ENCODE peak calls at places on chromosomes 1 and 21, in four cellular contexts. H is fibroblast of lung, I is lower lobe of right lung, T is fibroblast of mammary gland. C is an unnamed sample.

GRCh38 chr1:39955547-39956539 is 898 bp downstream of the MFSD2A start:
- DNase-seq in I (no peak), T (peak; percentile 54), H (peak; percentile 42), C (peak; percentile 72)

GRCh38 chr1:116243673-116244101 is 129.4 kb upstream of the ATP1A1 start:
- DNase-seq in I (peak; percentile 66), H (no peak), T (no peak), C (no peak)

GRCh38 chr1:213374369-213374768 is 323.3 kb downstream of the RPS6KC1 start:
- DNase-seq in T (peak; percentile 43), H (peak; percentile 50), I (peak; percentile 52), C (peak; percentile 89)

GRCh38 chr21:45862544-45863207 is 118.9 kb upstream of the COL6A1 start:
- DNase-seq in I (no peak), T (no peak), H (no peak), C (no peak)

GRCh38 chr1:86754265-86754974 is 50.0 kb downstream of the SH3GLB1 start:
- DNase-seq in T (no peak), H (no peak), I (no peak), C (no peak)

GRCh38 chr1:12458571-12458970 is 159.4 kb downstream of the DHRS3 start:
- DNase-seq in H (no peak), I (no peak), T (peak; percentile 41), C (no peak)

GRCh38 chr1:6700853-6701436 is 671 bp downstream of the DNAJC11 start:
- DNase-seq in T (no peak), H (no peak), I (no peak), C (no peak)

GRCh38 chr1:59543211-59543668 is 246.3 kb downstream of the FGGY start:
- DNase-seq in I (no peak), H (no peak), T (no peak), C (no peak)

GRCh38 chr1:167713330-167714081 is 8.3 kb upstream of the MPZL1 start:
- DNase-seq in I (no peak), H (peak; percentile 37), T (no peak), C (peak; percentile 33)

GRCh38 chr1:6349254-6349943 is 44.2 kb downstream of the ACOT7 start:
- DNase-seq in H (no peak), I (no peak), T (no peak), C (peak; percentile 21)

GRCh38 chr1:221824025-221824424 is 82.1 kb upstream of the DUSP10 start:
- DNase-seq in T (peak; percentile 90), H (no peak), I (no peak), C (no peak)

GRCh38 chr1:230972855-230973271 is 5.8 kb downstream of the TTC13 start:
- DNase-seq in I (no peak), H (no peak), T (no peak), C (no peak)

GRCh38 chr21:43188712-43189151 is 19.9 kb downstream of the CRYAA start:
- DNase-seq in I (no peak), T (no peak), H (no peak), C (no peak)

GRCh38 chr1:67052741-67053534 is 1.0 kb downstream of the SLC35D1 start:
- DNase-seq in H (peak; percentile 54), T (peak; percentile 44), I (peak; percentile 55), C (peak; percentile 65)

GRCh38 chr1:175427625-175428024 is 235.0 kb upstream of the KIAA0040 start:
- DNase-seq in H (no peak), I (no peak), T (no peak), C (no peak)

GRCh38 chr1:242710847-242711246 is 186.3 kb upstream of the PLD5 start:
- DNase-seq in H (no peak), T (no peak), I (no peak), C (no peak)

GRCh38 chr1:201531551-201532425 is 7.1 kb upstream of the NAV1 start:
- DNase-seq in H (no peak), T (peak; percentile 41), I (no peak), C (no peak)

GRCh38 chr1:35557118-35557610 is at the start of gene KIAA0319L:
- DNase-seq in T (no peak), H (no peak), I (peak; percentile 92), C (peak; percentile 86)

GRCh38 chr1:101288491-101288944 is 51.7 kb downstream of the S1PR1 start:
- DNase-seq in T (peak; percentile 91), H (peak; percentile 91), I (peak; percentile 59), C (peak; percentile 70)

GRCh38 chr1:177983824-177984528 is 14.1 kb upstream of the SEC16B start:
- DNase-seq in H (peak; percentile 97), T (peak; percentile 98), I (no peak), C (peak; percentile 54)
- H3K4me3 ChIP-seq in H (peak overlapping the region; percentile 8), T (peak overlapping the region; percentile 34), I (no peak overlapping the region), C (no peak overlapping the region)

GRCh38 chr1:151056574-151056973 is 2.8 kb downstream of the CDC42SE1 start:
- DNase-seq in I (no peak), T (no peak), H (no peak), C (no peak)

GRCh38 chr1:151058682-151059341 is 610 bp downstream of the CDC42SE1 start:
- DNase-seq in H (peak; percentile 27), T (no peak), I (peak; percentile 86), C (peak; percentile 38)

GRCh38 chr1:151054971-151055547 is 4.4 kb downstream of the CDC42SE1 start:
- DNase-seq in H (no peak), I (no peak), T (no peak), C (no peak)

GRCh38 chr1:151055581-151055980 is 3.8 kb downstream of the CDC42SE1 start:
- DNase-seq in I (no peak), T (no peak), H (no peak), C (no peak)

GRCh38 chr1:151056149-151056548 is 3.3 kb downstream of the CDC42SE1 start:
- DNase-seq in H (no peak), T (no peak), I (no peak), C (no peak)
- H3K4me3 ChIP-seq in H (no peak overlapping the region), T (no peak overlapping the region), I (peak overlapping the region; percentile 94), C (no peak overlapping the region)

DNA sequence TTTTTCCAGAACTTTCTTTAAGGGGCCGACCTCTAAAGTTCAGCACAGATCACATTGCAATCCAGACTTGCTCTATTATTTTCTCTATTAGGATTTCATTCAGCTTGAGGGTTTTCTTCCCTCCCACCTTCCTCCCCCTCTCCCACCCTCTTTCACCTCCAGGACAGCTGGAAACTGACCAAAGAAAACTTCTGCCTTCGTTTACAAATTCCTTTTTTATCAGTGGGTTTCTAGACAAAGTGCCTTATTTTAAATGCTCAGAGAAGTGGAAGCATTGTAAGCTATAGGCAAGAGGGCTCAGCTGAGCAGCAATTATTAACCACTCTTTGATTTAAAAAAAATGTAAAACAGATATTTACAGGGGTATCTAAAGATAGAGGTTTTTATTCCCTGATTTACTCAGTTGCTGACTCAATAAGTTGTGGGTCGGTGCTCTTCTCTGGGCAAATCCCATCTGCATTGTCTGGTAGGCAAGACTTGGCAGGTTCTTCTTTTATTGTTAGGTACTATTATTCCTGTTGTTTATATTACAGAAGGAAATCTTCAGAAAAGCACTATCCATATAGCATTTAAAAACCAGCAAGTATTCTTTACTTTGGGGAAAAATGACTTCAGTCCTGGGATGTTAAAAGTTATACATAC is 277.0 kb upstream of the C1orf105 start:
- DNase-seq in H (peak; percentile 89), T (peak; percentile 75), I (no peak), C (peak; percentile 15)
- H3K4me3 ChIP-seq in H (peak overlapping the region; percentile 97), T (peak overlapping the region; percentile 84), I (peak overlapping the region; percentile 48), C (no peak overlapping the region)

GRCh38 chr1:44423706-44424546 is 18.9 kb downstream of the RNF220 start:
- DNase-seq in H (peak; percentile 51), T (peak; percentile 68), I (peak; percentile 62), C (no peak)
- H3K4me3 ChIP-seq in H (no peak overlapping the region), T (no peak overlapping the region), I (no peak overlapping the region), C (no peak overlapping the region)

DNA sequence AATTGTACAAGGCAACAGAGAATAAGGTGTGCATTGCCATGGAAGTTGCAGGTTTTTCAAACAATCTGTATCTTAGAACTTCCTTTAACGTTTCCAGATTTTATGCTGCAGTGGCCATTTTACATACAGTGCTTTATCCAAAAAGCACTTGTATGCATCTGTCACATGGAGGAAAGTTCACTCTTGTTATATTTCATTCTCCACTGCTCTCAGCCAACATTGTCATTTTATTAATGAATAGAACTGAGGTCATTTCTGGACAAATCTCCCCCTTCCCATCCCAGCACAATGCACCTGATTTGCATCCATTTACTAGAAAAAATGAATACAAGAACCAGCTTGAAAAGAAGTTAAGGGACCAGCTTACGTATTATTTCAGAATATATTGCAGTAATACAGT is 342.0 kb downstream of the USP25 start:
- DNase-seq in H (no peak), T (no peak), I (no peak), C (peak; percentile 30)
- H3K4me3 ChIP-seq in H (no peak overlapping the region), T (peak overlapping the region; percentile 50), I (no peak overlapping the region), C (no peak overlapping the region)

DNA sequence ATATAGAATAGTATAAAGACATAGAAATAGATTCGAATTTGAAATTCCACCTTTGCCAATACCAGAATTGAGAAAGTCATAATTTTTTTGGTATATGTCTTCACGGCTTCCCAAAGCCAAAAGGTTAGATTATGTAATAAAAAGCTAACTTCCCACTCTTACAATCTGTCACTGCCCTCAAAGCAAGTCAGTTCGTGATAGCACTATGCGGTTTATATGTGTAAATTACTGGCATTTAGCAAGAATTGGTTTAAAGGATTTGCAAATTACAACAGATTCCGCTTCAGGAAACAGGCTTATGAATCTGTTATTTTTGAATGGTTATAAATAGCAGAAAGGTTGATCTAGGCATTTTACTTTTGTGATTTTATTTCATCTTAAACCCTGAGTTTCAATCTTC is 679.4 kb upstream of the ADGRL2 start:
- DNase-seq in T (no peak), I (no peak), H (no peak), C (no peak)
- H3K4me3 ChIP-seq in T (no peak overlapping the region), I (no peak overlapping the region), H (no peak overlapping the region), C (no peak overlapping the region)

C was measured in HAP-1.